ENCODE peak calls at places on chromosomes 4 and X, in seven cellular contexts. A, F, V, U, C, K and P are unnamed samples.

GRCh38 chr4:101604976-101605375 is 185.6 kb upstream of the BANK1 start:
- DNase-seq in A (no peak), F (peak), V (no peak), U (no peak), C (no peak), K (no peak), P (no peak)

GRCh38 chr4:60128916-60129315 is 1071.2 kb upstream of the ADGRL3 start:
- DNase-seq in A (no peak), F (no peak), V (no peak), U (no peak), C (no peak), K (no peak), P (peak)

GRCh38 chrX:10615931-10616780 is 4.2 kb downstream of the MID1 start:
- DNase-seq in A (no peak), F (peak), V (peak), U (peak), C (peak), K (no peak), P (peak)

GRCh38 chr4:70061980-70062379 is 11.7 kb downstream of the HTN1 start:
- DNase-seq in A (no peak), F (no peak), V (no peak), U (no peak), C (no peak), K (no peak), P (no peak)

GRCh38 chrX:132165651-132166050 is 37.8 kb upstream of the FRMD7 start:
- DNase-seq in A (no peak), F (peak), V (no peak), U (no peak), C (no peak), K (no peak), P (peak)

GRCh38 chrX:129679856-129680255 is 25.1 kb upstream of the APLN start:
- DNase-seq in A (no peak), F (no peak), V (no peak), U (no peak), C (peak), K (no peak), P (peak)

GRCh38 chr4:85867281-85867680 is 392.3 kb downstream of the ARHGAP24 start:
- DNase-seq in A (no peak), F (no peak), V (no peak), U (no peak), C (no peak), K (no peak), P (no peak)

GRCh38 chrX:130523460-130524394 is 121.9 kb downstream of the RBMX2 start:
- DNase-seq in A (no peak), F (peak), V (no peak), U (peak), C (no peak), K (peak), P (peak)

GRCh38 chrX:22313757-22314156 is 41.0 kb downstream of the CBLL2 start:
- DNase-seq in A (no peak), F (no peak), V (no peak), U (peak), C (no peak), K (no peak), P (no peak)

GRCh38 chr4:6987566-6987920 is 55.6 kb upstream of the TADA2B start:
- DNase-seq in A (no peak), F (peak), V (peak), U (no peak), C (no peak), K (no peak), P (peak)

GRCh38 chr4:11456441-11456840 is 27.7 kb upstream of the HS3ST1 start:
- DNase-seq in A (no peak), F (no peak), V (no peak), U (no peak), C (no peak), K (no peak), P (no peak)

GRCh38 chr4:108590776-108591175 is 29.6 kb upstream of the RPL34 start:
- DNase-seq in A (no peak), F (peak), V (no peak), U (no peak), C (no peak), K (no peak), P (no peak)

GRCh38 chr4:8840816-8841455 is 30.7 kb downstream of the HMX1 start:
- DNase-seq in A (no peak), F (no peak), V (no peak), U (no peak), C (no peak), K (no peak), P (no peak)

GRCh38 chrX:11351375-11352295 is 58.4 kb downstream of the AMELX start:
- DNase-seq in A (no peak), F (peak), V (no peak), U (no peak), C (no peak), K (no peak), P (peak)

GRCh38 chr4:25098964-25099843 is 61.0 kb downstream of the SEPSECS start:
- DNase-seq in A (no peak), F (peak), V (peak), U (no peak), C (peak), K (no peak), P (peak)

GRCh38 chr4:166491635-166492034 is 618.6 kb downstream of the TLL1 start:
- DNase-seq in A (no peak), F (no peak), V (no peak), U (no peak), C (no peak), K (no peak), P (no peak)

GRCh38 chr4:78645853-78646757 is 94.5 kb downstream of the ANXA3 start:
- DNase-seq in A (no peak), F (peak), V (peak), U (peak), C (no peak), K (no peak), P (peak)

GRCh38 chr4:141486375-141486997 is 149.9 kb upstream of the IL15 start:
- DNase-seq in A (no peak), F (peak), V (no peak), U (no peak), C (no peak), K (no peak), P (peak)

GRCh38 chr4:142705820-142706219 is 140.3 kb downstream of the INPP4B start:
- DNase-seq in A (no peak), F (no peak), V (no peak), U (no peak), C (no peak), K (no peak), P (no peak)

GRCh38 chrX:8284131-8284530 is 113.1 kb upstream of the VCX2 start:
- DNase-seq in A (no peak), F (no peak), V (no peak), U (no peak), C (no peak), K (no peak), P (peak)

GRCh38 chr4:8353912-8354453 is 84.4 kb downstream of the HTRA3 start:
- DNase-seq in A (no peak), F (peak), V (no peak), U (no peak), C (no peak), K (no peak), P (peak)

GRCh38 chrX:101685923-101686322 is 26.3 kb upstream of the ARMCX2 start:
- DNase-seq in A (no peak), F (no peak), V (no peak), U (no peak), C (no peak), K (no peak), P (no peak)

GRCh38 chr4:83022724-83023427 is 12.1 kb upstream of the COPS4 start:
- DNase-seq in A (no peak), F (peak), V (no peak), U (no peak), C (no peak), K (no peak), P (peak)